ENCODE peak calls at places on chromosome 10, in five cellular contexts. W, O, Z, P and I are unnamed samples.

GRCh38 chr10:31507427-31507826 is 188.4 kb downstream of the ZEB1 start:
- DNase-seq in W (no peak), O (no peak), Z (no peak), P (no peak), I (no peak)

GRCh38 chr10:101645659-101646058 is 49.3 kb downstream of the FBXW4 start:
- DNase-seq in W (no peak), O (no peak), Z (no peak), P (no peak), I (no peak)

GRCh38 chr10:102509387-102509786 is 5.6 kb downstream of the SUFU start:
- DNase-seq in W (no peak), O (no peak), Z (no peak), P (no peak), I (no peak)

GRCh38 chr10:95440756-95441546 is 120.2 kb downstream of the SORBS1 start:
- DNase-seq in W (no peak), O (no peak), Z (no peak), P (no peak), I (no peak)

GRCh38 chr10:102593074-102593803 is 51.0 kb upstream of the TRIM8 start:
- DNase-seq in W (no peak), O (no peak), Z (no peak), P (no peak), I (no peak)

GRCh38 chr10:35453855-35454532 is 117.7 kb downstream of the CCNY start:
- DNase-seq in W (no peak), O (no peak), Z (no peak), P (no peak), I (no peak)

GRCh38 chr10:90227786-90228185 is 526.4 kb downstream of the KIF20B start:
- DNase-seq in W (no peak), O (no peak), Z (no peak), P (no peak), I (no peak)

GRCh38 chr10:35335718-35336083 is 608 bp upstream of the CCNY start:
- DNase-seq in W (peak; percentile 25), O (peak; percentile 20), Z (peak; percentile 48), P (no peak), I (no peak)

GRCh38 chr10:16835223-16835622 is 18.0 kb upstream of the RSU1 start:
- DNase-seq in W (no peak), O (no peak), Z (no peak), P (no peak), I (no peak)

GRCh38 chr10:16828731-16829175 is 11.5 kb upstream of the RSU1 start:
- DNase-seq in W (no peak), O (peak; percentile 10), Z (no peak), P (no peak), I (no peak)

GRCh38 chr10:16828114-16828568 is 10.9 kb upstream of the RSU1 start:
- DNase-seq in W (peak; percentile 90), O (peak; percentile 59), Z (no peak), P (peak; percentile 55), I (peak; percentile 15)

DNA sequence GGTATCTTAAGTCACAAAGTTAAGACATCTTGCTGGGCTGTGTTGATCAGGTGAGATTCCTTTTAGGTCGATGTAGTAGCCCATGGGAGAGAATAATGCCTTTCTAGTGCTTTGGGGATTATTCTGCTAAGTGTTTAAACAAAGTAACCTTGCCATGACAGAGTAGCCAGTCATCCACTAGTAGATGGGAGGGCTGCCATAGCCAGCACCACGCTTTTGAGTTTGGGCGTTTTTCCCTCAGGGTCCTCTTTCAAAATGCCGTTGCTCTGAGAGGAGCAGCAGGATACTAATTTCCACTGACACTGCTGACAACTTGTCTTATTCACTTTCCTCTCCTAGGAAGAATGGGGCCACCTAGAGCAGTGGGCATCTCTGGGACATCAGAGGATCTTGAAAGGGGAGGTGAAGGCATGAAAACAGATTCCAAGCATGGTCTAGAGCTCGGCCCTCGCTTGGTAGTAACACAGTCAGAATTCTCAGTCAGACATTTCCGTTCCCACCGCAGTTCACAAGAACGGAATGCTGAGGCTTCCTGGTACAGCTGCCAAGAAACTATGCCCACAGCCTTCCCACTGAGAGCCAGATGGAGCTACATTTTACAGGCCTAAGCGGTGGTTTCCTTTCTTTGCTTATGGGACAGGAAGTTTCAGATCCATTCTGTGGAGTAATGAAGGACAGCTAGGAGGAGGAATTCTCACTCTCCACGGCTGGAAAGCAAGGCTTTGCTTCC is 15.3 kb upstream of the RSU1 start:
- DNase-seq in W (no peak), O (peak; percentile 66), Z (no peak), P (no peak), I (no peak)
- H3K27ac ChIP-seq in W (no peak overlapping the region), O (peak overlapping the region; percentile 69), Z (peak overlapping the region; percentile 73), P (peak overlapping the region; percentile 89), I (no peak overlapping the region)

GRCh38 chr10:17649052-17649451 is 5.1 kb downstream of the STAM start:
- DNase-seq in W (no peak), O (no peak), Z (no peak), P (no peak), I (no peak)
- H3K27ac ChIP-seq in W (no peak overlapping the region), O (no peak overlapping the region), Z (no peak overlapping the region), P (peak overlapping the region; percentile 24), I (no peak overlapping the region)

GRCh38 chr10:73426318-73426717 is 7.0 kb downstream of the MSS51 start:
- DNase-seq in W (no peak), O (no peak), Z (no peak), P (no peak), I (no peak)
- H3K27ac ChIP-seq in W (no peak overlapping the region), O (no peak overlapping the region), Z (no peak overlapping the region), P (no peak overlapping the region), I (no peak overlapping the region)

DNA sequence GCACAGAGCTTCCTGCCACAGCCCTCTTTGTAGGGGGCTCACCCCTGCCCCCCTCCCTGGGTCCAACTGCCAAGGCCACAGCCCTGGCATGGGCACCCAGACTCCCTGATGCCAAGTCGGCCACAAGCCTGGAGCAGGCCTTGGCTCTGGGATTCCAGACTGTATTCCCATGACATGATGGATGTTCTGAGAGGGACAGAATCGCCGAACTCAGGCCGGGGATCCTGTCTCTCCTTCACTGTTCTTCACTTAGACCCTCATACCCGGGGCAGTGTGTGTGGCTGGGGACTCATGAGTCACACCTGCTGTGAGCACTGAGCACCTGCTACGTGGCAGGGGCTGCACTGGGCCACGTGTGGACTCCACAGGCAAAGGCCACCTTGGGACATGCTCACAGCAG is 7.9 kb downstream of the CALML5 start:
- DNase-seq in W (no peak), O (no peak), Z (no peak), P (no peak), I (no peak)
- H3K27ac ChIP-seq in W (no peak overlapping the region), O (no peak overlapping the region), Z (no peak overlapping the region), P (no peak overlapping the region), I (no peak overlapping the region)

GRCh38 chr10:80168111-80168511 is 35.6 kb downstream of the PLAC9 start:
- DNase-seq in W (no peak), O (no peak), Z (no peak), P (no peak), I (no peak)
- H3K27ac ChIP-seq in W (no peak overlapping the region), O (peak overlapping the region; percentile 22), Z (peak overlapping the region; percentile 49), P (no peak overlapping the region), I (no peak overlapping the region)

DNA sequence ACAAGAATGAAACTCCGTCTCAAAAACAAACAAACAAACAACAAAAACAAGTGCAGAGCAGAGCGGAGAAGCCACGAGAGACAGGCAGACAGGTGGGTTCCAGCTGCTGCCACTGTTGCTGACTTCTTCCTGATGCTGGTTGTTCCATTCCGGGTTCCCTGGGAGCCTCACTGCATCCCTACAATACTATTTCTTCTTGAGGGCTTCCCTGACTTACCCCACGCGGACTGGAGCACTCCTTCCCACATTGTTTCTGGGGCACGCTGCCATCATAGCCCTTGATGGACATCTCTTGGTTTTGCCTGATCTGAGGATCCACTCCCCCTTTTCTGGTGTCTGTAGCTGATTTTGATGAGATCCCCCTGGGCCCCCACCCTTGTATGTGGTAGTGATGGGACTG is 5.6 kb upstream of the NKX1-2 start:
- DNase-seq in W (no peak), O (no peak), Z (no peak), P (no peak), I (no peak)
- H3K27ac ChIP-seq in W (no peak overlapping the region), O (no peak overlapping the region), Z (no peak overlapping the region), P (no peak overlapping the region), I (no peak overlapping the region)

GRCh38 chr10:114259825-114260224 is 20.8 kb downstream of the VWA2 start:
- DNase-seq in W (no peak), O (no peak), Z (no peak), P (no peak), I (no peak)

GRCh38 chr10:114262478-114262877 is 23.4 kb downstream of the VWA2 start:
- DNase-seq in W (no peak), O (no peak), Z (no peak), P (no peak), I (no peak)

GRCh38 chr10:114261116-114261515 is 22.1 kb downstream of the VWA2 start:
- DNase-seq in W (no peak), O (no peak), Z (no peak), P (no peak), I (no peak)

GRCh38 chr10:114258274-114258840 is 19.3 kb downstream of the VWA2 start:
- DNase-seq in W (peak; percentile 25), O (peak; percentile 32), Z (no peak), P (no peak), I (no peak)

GRCh38 chr10:114260366-114260765 is 21.3 kb downstream of the VWA2 start:
- DNase-seq in W (no peak), O (no peak), Z (no peak), P (no peak), I (no peak)
- H3K27ac ChIP-seq in W (no peak overlapping the region), O (peak overlapping the region; percentile 47), Z (peak overlapping the region; percentile 39), P (no peak overlapping the region), I (no peak overlapping the region)